ENCODE peak calls at places on chromosomes 3 and 15, in four cellular contexts. A is astrocyte, O is B cell, E is fibroblast of lung. B is an unnamed sample.

GRCh38 chr3:160454995-160455394 is 5.4 kb upstream of the TRIM59 start:
- DNase-seq in A (no peak), E (no peak), O (no peak), B (no peak)

GRCh38 chr3:108713801-108714200 is 43.4 kb downstream of the RETNLB start:
- DNase-seq in O (no peak), A (no peak), E (no peak), B (no peak)

GRCh38 chr3:47108546-47108945 is 55.4 kb downstream of the SETD2 start:
- DNase-seq in A (peak; percentile 51), O (no peak), E (peak; percentile 65), B (no peak)

GRCh38 chr3:100590114-100590839 is 19.1 kb upstream of the ADGRG7 start:
- DNase-seq in A (peak; percentile 31), E (peak; percentile 48), O (peak; percentile 50), B (peak; percentile 69)

GRCh38 chr15:97196066-97197027 is 764.2 kb upstream of the ARRDC4 start:
- DNase-seq in E (no peak), A (no peak), O (no peak), B (no peak)

GRCh38 chr3:51706788-51707731 is at the start of gene GRM2:
- DNase-seq in O (peak; percentile 49), A (peak; percentile 77), E (peak; percentile 84), B (no peak)

GRCh38 chr3:46955801-46956259 is 20.7 kb downstream of the CCDC12 start:
- DNase-seq in A (no peak), O (no peak), E (no peak), B (peak; percentile 55)

GRCh38 chr15:89197503-89197971 is 23.8 kb downstream of the RLBP1 start:
- DNase-seq in E (no peak), O (no peak), A (no peak), B (no peak)

GRCh38 chr3:179902061-179902460 is 134.7 kb downstream of the PEX5L start:
- DNase-seq in E (no peak), A (no peak), O (no peak), B (no peak)

GRCh38 chr3:140950154-140950553 is 8.5 kb downstream of the SLC25A36 start:
- DNase-seq in E (no peak), O (no peak), A (no peak), B (no peak)

GRCh38 chr3:170997966-170998913 is 28.3 kb downstream of the SLC2A2 start:
- DNase-seq in A (peak; percentile 50), O (no peak), E (peak; percentile 58), B (no peak)

GRCh38 chr3:42504334-42505202 is 2.1 kb downstream of the VIPR1 start:
- DNase-seq in A (no peak), E (no peak), O (peak; percentile 13), B (no peak)

GRCh38 chr3:50502584-50503423 is 630 bp downstream of the CACNA2D2 start:
- DNase-seq in E (no peak), O (peak; percentile 78), A (no peak), B (no peak)

GRCh38 chr3:143536817-143537535 is 311.3 kb downstream of the SLC9A9 start:
- DNase-seq in O (no peak), A (peak; percentile 63), E (peak; percentile 70), B (no peak)

GRCh38 chr3:126730376-126730775 is 26.3 kb downstream of the CHCHD6 start:
- DNase-seq in O (no peak), E (no peak), A (no peak), B (no peak)

GRCh38 chr3:11059799-11060115 is 67.2 kb downstream of the SLC6A1 start:
- DNase-seq in A (no peak), O (no peak), E (no peak), B (no peak)

GRCh38 chr15:91694829-91695205 is 158.7 kb upstream of the SLCO3A1 start:
- DNase-seq in A (peak; percentile 54), O (no peak), E (peak; percentile 61), B (no peak)

GRCh38 chr3:157872902-157873301 is 233.3 kb downstream of the SHOX2 start:
- DNase-seq in A (no peak), E (no peak), O (no peak), B (no peak)

GRCh38 chr3:27796365-27796875 is 74.3 kb upstream of the EOMES start:
- DNase-seq in E (no peak), A (no peak), O (no peak), B (no peak)

GRCh38 chr3:155815030-155815429 is 9.0 kb upstream of the C3orf33 start:
- DNase-seq in O (no peak), E (no peak), A (no peak), B (no peak)

GRCh38 chr3:188901126-188901525 is 270.6 kb upstream of the TPRG1 start:
- DNase-seq in O (no peak), E (peak; percentile 65), A (peak; percentile 59), B (no peak)

GRCh38 chr15:68475449-68475848 is 43.5 kb upstream of the ITGA11 start:
- DNase-seq in E (no peak), A (no peak), O (no peak), B (no peak)

GRCh38 chr3:194184265-194184751 is 48.4 kb downstream of the HES1 start:
- DNase-seq in A (no peak), O (no peak), E (no peak), B (no peak)

GRCh38 chr15:83443076-83443847 is 3.9 kb upstream of the SH3GL3 start:
- DNase-seq in A (no peak), O (no peak), E (peak; percentile 29), B (no peak)

GRCh38 chr3:25863560-25863959 is 73.7 kb downstream of the OXSM start:
- DNase-seq in O (no peak), A (no peak), E (no peak), B (no peak)
- TF ChIP-seq CTCF in O (no peak), A (no peak), E (peak; percentile 21), B (peak; percentile 5)

GRCh38 chr15:38768970-38769369 is 204.4 kb upstream of the RASGRP1 start:
- DNase-seq in O (no peak), E (peak; percentile 30), A (peak; percentile 13), B (no peak)
- TF ChIP-seq CTCF in O (no peak), E (peak; percentile 63), A (peak; percentile 32), B (no peak)

GRCh38 chr15:70680817-70681216 is 82.5 kb downstream of the UACA start:
- DNase-seq in O (no peak), E (no peak), A (no peak), B (no peak)

GRCh38 chr15:70679919-70680231 is 83.5 kb downstream of the UACA start:
- DNase-seq in E (no peak), A (no peak), O (no peak), B (no peak)
- TF ChIP-seq CTCF in E (no peak), A (no peak), O (peak; percentile 38), B (no peak)

GRCh38 chr3:23183114-23183513 is 20.0 kb upstream of the UBE2E2 start:
- DNase-seq in O (no peak), E (no peak), A (no peak), B (no peak)

GRCh38 chr3:23189183-23189582 is 13.9 kb upstream of the UBE2E2 start:
- DNase-seq in O (no peak), A (no peak), E (no peak), B (no peak)

DNA sequence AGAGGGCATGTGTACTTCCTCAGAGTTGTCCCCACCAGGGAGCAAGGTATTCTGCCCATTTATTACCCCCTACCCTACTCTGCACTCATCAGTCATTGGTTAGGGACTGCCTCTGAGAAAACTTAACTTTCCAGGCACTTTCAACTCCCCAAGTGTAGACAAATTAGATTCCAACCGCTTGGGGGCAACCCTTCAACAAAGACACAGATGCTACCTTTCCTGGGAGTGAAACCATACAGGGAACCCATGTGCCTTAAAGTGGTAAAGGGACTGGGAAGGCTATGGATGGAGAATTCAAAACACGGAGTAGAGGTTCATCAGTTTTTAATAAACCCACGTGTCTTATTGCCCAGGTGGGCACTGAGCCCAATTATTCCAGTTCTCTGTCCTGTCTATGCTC is 19.4 kb upstream of the UBE2E2 start:
- DNase-seq in O (no peak), E (peak; percentile 53), A (peak; percentile 39), B (peak; percentile 18)
- TF ChIP-seq CTCF in O (no peak), E (peak; percentile 37), A (peak; percentile 56), B (no peak)

GRCh38 chr15:101694261-101694660 is 30.0 kb downstream of the TARS3 start:
- DNase-seq in E (no peak), O (no peak), A (no peak), B (no peak)
- TF ChIP-seq CTCF in E (no peak), O (no peak), A (no peak), B (no peak)

GRCh38 chr15:76184640-76185020 is 124.8 kb downstream of the TMEM266 start:
- DNase-seq in O (no peak), A (no peak), E (no peak), B (no peak)

GRCh38 chr15:76189106-76189505 is 122.2 kb downstream of the ETFA start:
- DNase-seq in E (no peak), A (no peak), O (no peak), B (no peak)

GRCh38 chr15:76187151-76187550 is 124.1 kb downstream of the ETFA start:
- DNase-seq in O (no peak), A (no peak), E (no peak), B (no peak)

GRCh38 chr15:76183906-76184639 is 124.3 kb downstream of the TMEM266 start:
- DNase-seq in O (no peak), A (no peak), E (no peak), B (no peak)

GRCh38 chr15:76185716-76186115 is 125.6 kb downstream of the ETFA start:
- DNase-seq in A (peak; percentile 49), E (peak; percentile 65), O (no peak), B (peak; percentile 63)
- TF ChIP-seq CTCF in A (peak; percentile 53), E (peak; percentile 61), O (peak; percentile 38), B (peak; percentile 46)

DNA sequence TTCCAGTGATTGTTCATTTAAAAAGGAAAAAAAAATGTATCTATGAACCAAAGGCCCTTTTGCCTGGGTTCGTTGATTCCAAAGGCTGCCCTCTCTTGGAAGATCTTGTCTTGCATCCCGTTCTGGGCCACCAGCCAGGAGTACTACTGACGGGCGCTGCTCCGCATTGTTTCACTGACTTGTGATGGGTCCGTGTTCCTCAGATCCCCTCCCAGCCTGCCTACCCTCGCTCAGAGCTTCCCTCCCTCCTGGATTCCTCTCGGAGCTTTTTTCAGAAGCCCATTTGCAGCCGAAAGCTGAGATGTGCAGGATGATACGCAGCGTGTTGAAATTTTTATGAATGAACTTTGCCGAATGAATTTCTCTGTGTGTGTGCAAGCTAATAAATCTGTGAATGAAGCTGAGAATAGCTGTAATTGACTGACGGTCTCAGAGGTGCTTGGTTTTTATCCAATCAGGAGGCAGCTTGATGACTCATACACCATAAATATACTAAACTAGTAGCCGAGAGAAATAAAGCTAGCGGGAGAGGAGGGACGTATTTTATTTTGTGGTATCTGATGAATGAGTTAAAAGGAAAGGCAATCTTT is at the start of gene SHC4:
- DNase-seq in A (peak; percentile 73), O (peak; percentile 22), E (peak; percentile 79), B (peak; percentile 69)
- TF ChIP-seq CTCF in A (peak; percentile 23), O (no peak), E (peak; percentile 21), B (no peak)

DNA sequence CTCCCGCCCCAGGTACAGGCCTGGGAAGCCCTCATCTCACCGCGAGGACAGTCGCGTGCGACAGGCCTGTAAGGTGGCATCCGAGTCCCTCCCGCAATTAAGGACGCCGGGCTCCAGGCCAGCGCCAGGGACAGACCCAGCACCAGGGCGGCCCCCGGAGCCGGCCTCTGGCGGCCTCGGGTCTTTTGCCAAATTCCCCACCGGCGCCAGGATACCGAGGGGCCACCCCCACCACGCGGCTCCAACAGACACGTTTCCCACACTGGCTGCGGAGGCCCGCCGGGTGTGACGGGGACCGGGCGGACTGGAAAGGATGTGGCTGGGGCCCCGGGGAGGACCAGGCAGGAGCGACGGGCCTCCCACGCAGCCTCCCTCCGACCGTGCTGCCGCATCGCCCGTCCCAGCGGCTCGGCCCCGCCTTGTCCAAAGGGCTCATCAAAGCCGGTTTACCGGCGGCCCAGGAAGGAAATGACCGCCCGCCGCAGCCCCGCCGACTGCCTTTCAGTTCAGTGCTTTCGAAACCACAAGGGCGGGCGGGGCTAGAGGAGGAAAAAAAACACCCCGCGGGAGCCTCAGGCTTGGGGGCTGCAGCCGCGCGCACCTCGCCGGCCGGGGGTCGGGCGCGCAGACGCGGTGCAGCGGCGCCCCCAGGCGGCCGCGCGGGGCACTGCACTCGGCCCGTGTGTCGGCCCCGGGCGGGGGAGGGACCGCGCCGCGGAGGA is 11.2 kb downstream of the XXYLT1 start:
- DNase-seq in A (peak; percentile 84), E (peak; percentile 93), O (peak; percentile 100), B (peak; percentile 98)
- TF ChIP-seq CTCF in A (peak; percentile 44), E (no peak), O (peak; percentile 73), B (peak; percentile 98)

B was measured in GM20000.